ENCODE peak calls at places on chromosomes 16 and 17, in eight cellular contexts. Z is sigmoid colon, I is H1, K is transverse colon, R is spleen, E is stomach, O is GM12878, B is esophagus muscularis mucosa. T is an unnamed sample.

GRCh38 chr17:69608808-69609494 is 194.5 kb downstream of the MAP2K6 start:
- DNase-seq in Z (no peak), I (no peak), K (no peak), R (no peak), E (no peak), O (no peak), B (no peak), T (no peak)

GRCh38 chr16:11254913-11255736 is 879 bp downstream of the SOCS1 start:
- DNase-seq in Z (peak), I (no peak), K (peak), R (no peak), E (peak), O (no peak), B (no peak), T (no peak)

GRCh38 chr17:72479113-72479512 is 358.3 kb downstream of the SOX9 start:
- DNase-seq in Z (no peak), I (no peak), K (no peak), R (peak), E (no peak), O (no peak), B (no peak), T (no peak)

GRCh38 chr17:50055426-50056216 is at the start of gene ITGA3:
- DNase-seq in Z (peak), I (peak), K (peak), R (peak), E (peak), O (no peak), B (peak), T (peak)

GRCh38 chr17:79026345-79027273 is 2.6 kb downstream of the C1QTNF1 start:
- DNase-seq in Z (peak), I (no peak), K (peak), R (peak), E (peak), O (no peak), B (no peak), T (peak)

GRCh38 chr17:66807182-66807581 is 27.7 kb upstream of the CACNG5 start:
- DNase-seq in Z (peak), I (no peak), K (no peak), R (peak), E (peak), O (no peak), B (no peak), T (no peak)

GRCh38 chr17:59001158-59001814 is 105.4 kb downstream of the TRIM37 start:
- DNase-seq in Z (no peak), I (no peak), K (peak), R (peak), E (peak), O (peak), B (no peak), T (peak)

GRCh38 chr17:48605409-48605864 is 651 bp upstream of the HOXB6 start:
- DNase-seq in Z (no peak), I (no peak), K (no peak), R (peak), E (no peak), O (no peak), B (no peak), T (no peak)

GRCh38 chr17:40122466-40122943 is 734 bp downstream of the MSL1 start:
- DNase-seq in Z (peak), I (no peak), K (peak), R (peak), E (no peak), O (no peak), B (no peak), T (peak)

GRCh38 chr16:65069090-65069489 is 52.8 kb downstream of the CDH11 start:
- DNase-seq in Z (no peak), I (no peak), K (no peak), R (no peak), E (no peak), O (no peak), B (no peak), T (no peak)

GRCh38 chr17:79272666-79273219 is 198.1 kb downstream of the ENGASE start:
- DNase-seq in Z (no peak), I (no peak), K (no peak), R (no peak), E (no peak), O (no peak), B (no peak), T (no peak)

GRCh38 chr17:77853208-77853977 is 105.1 kb upstream of the TNRC6C start:
- DNase-seq in Z (no peak), I (no peak), K (no peak), R (peak), E (no peak), O (no peak), B (no peak), T (no peak)

GRCh38 chr16:8850279-8850885 is 18.4 kb downstream of the CARHSP1 start:
- DNase-seq in Z (peak), I (no peak), K (no peak), R (peak), E (no peak), O (no peak), B (peak), T (no peak)

GRCh38 chr17:71632328-71632727 is 488.5 kb upstream of the SOX9 start:
- DNase-seq in Z (no peak), I (no peak), K (no peak), R (no peak), E (no peak), O (no peak), B (no peak), T (no peak)

GRCh38 chr17:12328204-12328603 is 307.5 kb downstream of the MAP2K4 start:
- DNase-seq in Z (no peak), I (no peak), K (no peak), R (no peak), E (no peak), O (no peak), B (no peak), T (no peak)

GRCh38 chr17:27495460-27495859 is 39.2 kb downstream of the KSR1 start:
- DNase-seq in Z (no peak), I (no peak), K (no peak), R (no peak), E (no peak), O (no peak), B (no peak), T (no peak)

GRCh38 chr17:1650731-1651558 is 1.3 kb upstream of the RILP start:
- DNase-seq in Z (no peak), I (no peak), K (peak), R (peak), E (no peak), O (no peak), B (no peak), T (no peak)

GRCh38 chr17:79051306-79051705 is 23.3 kb upstream of the ENGASE start:
- DNase-seq in Z (peak), I (no peak), K (no peak), R (peak), E (no peak), O (no peak), B (no peak), T (no peak)

GRCh38 chr16:24013733-24014645 is 178.2 kb downstream of the PRKCB start:
- DNase-seq in Z (no peak), I (no peak), K (peak), R (peak), E (peak), O (peak), B (no peak), T (peak)

GRCh38 chr17:79925242-79925957 is 86.2 kb upstream of the CBX4 start:
- DNase-seq in Z (no peak), I (no peak), K (peak), R (peak), E (peak), O (no peak), B (no peak), T (no peak)

GRCh38 chr16:50411034-50411433 is 42.2 kb upstream of the BRD7 start:
- DNase-seq in Z (no peak), I (no peak), K (no peak), R (no peak), E (no peak), O (no peak), B (no peak), T (no peak)

GRCh38 chr16:67555795-67556212 is 6.5 kb upstream of the CTCF start:
- DNase-seq in Z (no peak), I (no peak), K (no peak), R (no peak), E (no peak), O (no peak), B (no peak), T (no peak)

GRCh38 chr16:86953631-86954465 is 363.3 kb downstream of the C16orf95 start:
- DNase-seq in Z (peak), I (no peak), K (no peak), R (no peak), E (no peak), O (no peak), B (no peak), T (no peak)

GRCh38 chr17:20208717-20209116 is 199.6 kb downstream of the SPECC1 start:
- DNase-seq in Z (no peak), I (no peak), K (no peak), R (no peak), E (no peak), O (no peak), B (no peak), T (no peak)

GRCh38 chr17:76902476-76902875 is 34.3 kb downstream of the MGAT5B start:
- DNase-seq in Z (no peak), I (no peak), K (no peak), R (no peak), E (no peak), O (no peak), B (no peak), T (no peak)

GRCh38 chr17:57543230-57543629 is 201.9 kb downstream of the CCDC182 start:
- DNase-seq in Z (no peak), I (no peak), K (no peak), R (no peak), E (no peak), O (no peak), B (no peak), T (no peak)

GRCh38 chr16:77833906-77834599 is 45.7 kb downstream of the VAT1L start:
- DNase-seq in Z (no peak), I (peak), K (no peak), R (no peak), E (no peak), O (no peak), B (no peak), T (no peak)

GRCh38 chr17:73342549-73343167 is 30.9 kb upstream of the CDC42EP4 start:
- DNase-seq in Z (no peak), I (no peak), K (no peak), R (no peak), E (no peak), O (no peak), B (no peak), T (no peak)

GRCh38 chr17:37322826-37323561 is 52.8 kb upstream of the C17orf78 start:
- DNase-seq in Z (no peak), I (no peak), K (no peak), R (no peak), E (no peak), O (no peak), B (no peak), T (no peak)

GRCh38 chr17:10323812-10324610 is 48.8 kb downstream of the MYH13 start:
- DNase-seq in Z (no peak), I (no peak), K (no peak), R (no peak), E (no peak), O (no peak), B (no peak), T (no peak)

GRCh38 chr16:2084688-2085625 is 37.2 kb downstream of the TSC2 start:
- DNase-seq in Z (no peak), I (no peak), K (no peak), R (no peak), E (no peak), O (no peak), B (no peak), T (no peak)

GRCh38 chr17:63646492-63646815 is 24.2 kb downstream of the MAP3K3 start:
- DNase-seq in Z (no peak), I (no peak), K (no peak), R (no peak), E (no peak), O (peak), B (no peak), T (peak)

GRCh38 chr17:39677581-39678339 is 9.5 kb downstream of the PNMT start:
- DNase-seq in Z (peak), I (no peak), K (no peak), R (peak), E (no peak), O (no peak), B (no peak), T (no peak)

GRCh38 chr16:20740007-20740883 is 1.4 kb downstream of the THUMPD1 start:
- DNase-seq in Z (no peak), I (no peak), K (no peak), R (no peak), E (no peak), O (no peak), B (peak), T (no peak)

GRCh38 chr17:39461911-39462641 is 790 bp downstream of the CDK12 start:
- DNase-seq in Z (no peak), I (no peak), K (no peak), R (no peak), E (peak), O (peak), B (no peak), T (no peak)

GRCh38 chr17:80414508-80414802 is 512 bp upstream of the ENDOV start:
- DNase-seq in Z (no peak), I (no peak), K (no peak), R (no peak), E (no peak), O (no peak), B (no peak), T (no peak)

GRCh38 chr16:66026211-66026610 is 340.3 kb upstream of the CDH5 start:
- DNase-seq in Z (no peak), I (peak), K (no peak), R (no peak), E (no peak), O (no peak), B (no peak), T (no peak)

DNA sequence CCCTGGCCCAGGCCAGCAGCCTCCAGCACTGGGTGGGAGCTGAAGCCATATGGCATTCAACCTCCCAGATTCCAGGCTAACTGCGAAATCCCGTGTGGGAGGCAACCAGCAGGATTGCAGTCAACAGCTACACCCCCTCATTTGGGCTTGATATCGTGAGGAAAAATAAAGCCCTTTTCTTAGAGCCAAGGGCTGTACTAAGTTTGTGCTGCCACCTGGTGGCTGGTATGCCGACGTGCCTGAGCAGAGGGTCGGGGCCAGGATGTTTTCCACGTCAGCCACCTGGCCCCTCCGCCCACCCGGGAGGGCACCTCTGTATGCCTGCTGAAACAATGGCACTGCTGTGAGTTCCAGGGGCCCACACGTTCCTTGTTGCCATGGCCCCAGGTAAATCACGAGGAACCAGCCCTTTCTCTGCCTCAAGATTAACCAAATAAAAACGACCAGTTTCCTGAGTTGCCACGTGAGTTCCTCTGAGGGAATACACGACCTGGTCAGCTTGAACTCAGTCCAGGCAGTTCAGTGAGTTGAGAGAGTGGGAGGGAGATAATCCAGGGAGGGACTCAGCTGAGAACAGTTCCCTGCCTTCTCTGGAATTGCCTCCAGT is 9.0 kb downstream of the TMEM98 start:
- DNase-seq in Z (peak), I (peak), K (peak), R (peak), E (peak), O (no peak), B (no peak), T (peak)
- TF ChIP-seq POLR2AphosphoS5 in Z (no peak), I (peak), K (no peak), R (no peak), E (no peak), O (no peak), B (no peak), T (no peak)

GRCh38 chr17:68379150-68379510 is 78.2 kb downstream of the WIPI1 start:
- DNase-seq in Z (no peak), I (no peak), K (no peak), R (no peak), E (no peak), O (no peak), B (no peak), T (no peak)

GRCh38 chr17:68379692-68380677 is 77.3 kb downstream of the WIPI1 start:
- DNase-seq in Z (no peak), I (no peak), K (no peak), R (no peak), E (no peak), O (no peak), B (no peak), T (no peak)

GRCh38 chr17:68381076-68381900 is 76.0 kb downstream of the WIPI1 start:
- DNase-seq in Z (peak), I (no peak), K (peak), R (no peak), E (peak), O (no peak), B (no peak), T (no peak)

GRCh38 chr17:68377771-68378201 is 79.5 kb downstream of the WIPI1 start:
- DNase-seq in Z (no peak), I (no peak), K (no peak), R (no peak), E (no peak), O (no peak), B (no peak), T (no peak)

GRCh38 chr17:68378202-68379149 is 78.8 kb downstream of the WIPI1 start:
- DNase-seq in Z (peak), I (no peak), K (peak), R (peak), E (peak), O (no peak), B (peak), T (no peak)
- TF ChIP-seq POLR2A in Z (no peak), I (no peak), K (peak), R (no peak), E (no peak), O (no peak), B (no peak), T (no peak)

GRCh38 chr17:7844292-7845154 is 10.3 kb upstream of the TMEM88 start:
- DNase-seq in Z (peak), I (no peak), K (peak), R (peak), E (peak), O (peak), B (peak), T (peak)
- TF ChIP-seq POLR2AphosphoS5 in Z (peak), I (no peak), K (peak), R (peak), E (peak), O (peak), B (peak), T (peak)

DNA sequence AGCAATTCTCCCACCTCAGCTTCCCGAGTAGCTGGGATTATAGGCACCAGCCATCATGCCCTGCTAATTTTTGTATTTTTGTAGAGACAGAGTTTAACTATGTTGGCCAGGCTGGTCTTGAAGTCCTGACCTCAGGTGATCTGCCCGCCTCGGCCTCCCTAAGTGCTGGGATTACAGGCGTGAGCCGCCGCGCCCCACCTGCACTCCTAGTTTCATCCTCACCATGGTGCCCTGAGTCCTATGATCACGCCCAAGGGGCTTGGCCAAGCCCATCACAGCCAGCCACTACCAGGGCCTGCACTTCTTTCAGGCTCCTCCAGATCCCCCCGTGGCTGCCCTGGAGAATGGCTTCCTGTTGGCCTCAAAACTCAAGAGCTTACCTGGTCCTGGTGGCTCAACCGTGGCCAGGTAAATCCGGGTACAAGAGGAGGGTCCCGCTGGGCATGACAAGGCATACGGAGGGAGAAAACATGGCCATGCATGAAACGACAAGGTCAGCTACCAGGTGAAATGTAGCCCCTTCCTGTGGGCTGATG is 20.4 kb upstream of the TFAP4 start:
- DNase-seq in Z (no peak), I (no peak), K (no peak), R (no peak), E (no peak), O (no peak), B (no peak), T (no peak)
- TF ChIP-seq POLR2A in Z (no peak), I (no peak), K (no peak), R (no peak), E (no peak), O (no peak), B (no peak), T (no peak)

GRCh38 chr16:71520550-71520949 is 5.7 kb upstream of the CHST4 start:
- DNase-seq in Z (no peak), I (no peak), K (no peak), R (no peak), E (no peak), O (no peak), B (no peak), T (no peak)

GRCh38 chr16:71528257-71528656 is 2.0 kb downstream of the CHST4 start:
- DNase-seq in Z (no peak), I (no peak), K (no peak), R (no peak), E (no peak), O (no peak), B (no peak), T (no peak)

GRCh38 chr16:71528863-71529262 is 2.6 kb downstream of the CHST4 start:
- DNase-seq in Z (no peak), I (no peak), K (no peak), R (no peak), E (no peak), O (no peak), B (no peak), T (no peak)

GRCh38 chr16:71524566-71525553 is 1.4 kb upstream of the CHST4 start:
- DNase-seq in Z (no peak), I (no peak), K (no peak), R (no peak), E (no peak), O (no peak), B (no peak), T (no peak)

DNA sequence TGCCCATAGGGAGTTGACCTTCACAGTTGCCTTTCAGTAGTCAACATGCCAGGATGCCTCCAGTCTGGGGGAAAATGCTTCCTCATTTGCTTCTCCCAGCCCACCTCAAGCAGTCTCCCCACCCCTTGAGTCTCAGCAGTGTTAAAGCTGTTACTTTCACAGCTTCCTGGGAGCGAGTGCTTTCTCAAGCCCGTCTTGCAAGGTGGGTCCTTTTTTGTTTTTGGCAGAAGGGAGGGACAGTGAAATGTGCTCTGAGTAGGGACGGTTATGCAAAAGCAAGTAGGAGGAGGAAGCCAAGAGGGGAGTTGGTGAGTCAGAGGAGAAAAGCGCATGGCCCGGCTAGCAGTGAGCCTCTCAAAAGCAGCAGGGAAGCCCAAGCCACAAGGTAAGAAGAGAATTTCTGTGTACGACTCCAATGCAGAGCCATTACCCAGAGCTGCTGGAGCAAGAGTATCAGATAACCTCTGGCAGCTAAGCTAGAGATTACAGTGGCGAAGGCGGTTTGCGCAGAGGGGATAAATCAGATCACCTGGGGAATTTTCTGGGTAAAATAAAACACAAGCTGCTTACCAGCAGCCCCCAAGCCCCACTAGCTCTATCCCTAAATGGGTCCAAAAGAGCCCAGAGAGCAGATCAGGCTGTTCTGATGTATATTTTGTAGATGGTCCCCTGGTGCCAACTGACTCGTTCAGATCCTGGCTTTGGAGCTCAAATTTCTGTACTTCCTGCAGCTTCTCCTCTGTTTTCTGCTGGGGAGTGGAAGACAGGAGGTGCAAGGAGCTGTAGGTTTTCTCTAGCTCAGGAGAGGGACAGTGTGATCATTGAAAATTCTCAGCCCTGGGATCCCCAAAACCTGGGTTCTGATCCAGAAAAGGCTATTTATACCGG is at the start of gene CHST4:
- DNase-seq in Z (no peak), I (peak), K (no peak), R (no peak), E (no peak), O (no peak), B (no peak), T (no peak)
- TF ChIP-seq POLR2AphosphoS5 in Z (no peak), I (no peak), K (no peak), R (no peak), E (no peak), O (no peak), B (peak), T (no peak)